ENCODE peak calls at places on chromosomes 1 and 21, in eight cellular contexts. One of them, this sample, is unnamed. For H3K27me3, the result is how much of the 10 kb centered on the place peaks cover.

GRCh38 chr1:202172015-202172355 is 11.6 kb upstream of the PTPN7 start:
- DNase-seq in gastrocnemius medialis: no peak
- DNase-seq in psoas muscle: no peak
- DNase-seq in sigmoid colon: no peak
- DNase-seq in IMR-90: no peak
- DNase-seq in brain microvascular endothelial cell: no peak
- DNase-seq in heart right ventricle: no peak
- DNase-seq in PC-3: no peak
- DNase-seq in this sample: no peak

GRCh38 chr1:230361941-230362340 is 64.2 kb downstream of the PGBD5 start:
- DNase-seq in IMR-90: no peak
- DNase-seq in heart right ventricle: no peak
- DNase-seq in gastrocnemius medialis: no peak
- DNase-seq in PC-3: no peak
- DNase-seq in brain microvascular endothelial cell: no peak
- DNase-seq in sigmoid colon: no peak
- DNase-seq in psoas muscle: no peak
- DNase-seq in this sample: no peak

GRCh38 chr1:84253891-84254290 is 47.6 kb upstream of the SAMD13 start:
- DNase-seq in PC-3: peak
- DNase-seq in IMR-90: peak
- DNase-seq in psoas muscle: peak
- DNase-seq in gastrocnemius medialis: peak
- DNase-seq in heart right ventricle: peak
- DNase-seq in brain microvascular endothelial cell: peak
- DNase-seq in sigmoid colon: peak
- DNase-seq in this sample: peak

GRCh38 chr1:111603979-111604378 is 15.6 kb upstream of the RAP1A start:
- DNase-seq in PC-3: no peak
- DNase-seq in gastrocnemius medialis: no peak
- DNase-seq in psoas muscle: no peak
- DNase-seq in sigmoid colon: peak
- DNase-seq in IMR-90: no peak
- DNase-seq in heart right ventricle: no peak
- DNase-seq in brain microvascular endothelial cell: no peak
- DNase-seq in this sample: no peak

GRCh38 chr1:206787956-206788355 is 15.7 kb upstream of the IL10 start:
- DNase-seq in IMR-90: no peak
- DNase-seq in brain microvascular endothelial cell: no peak
- DNase-seq in sigmoid colon: no peak
- DNase-seq in PC-3: no peak
- DNase-seq in psoas muscle: no peak
- DNase-seq in gastrocnemius medialis: no peak
- DNase-seq in heart right ventricle: no peak
- DNase-seq in this sample: peak

GRCh38 chr21:27419153-27419552 is 452.3 kb upstream of the ADAMTS5 start:
- DNase-seq in brain microvascular endothelial cell: no peak
- DNase-seq in gastrocnemius medialis: no peak
- DNase-seq in psoas muscle: no peak
- DNase-seq in sigmoid colon: no peak
- DNase-seq in IMR-90: peak
- DNase-seq in heart right ventricle: no peak
- DNase-seq in PC-3: no peak
- DNase-seq in this sample: no peak

GRCh38 chr1:40308036-40308727 is 8.9 kb downstream of the COL9A2 start:
- DNase-seq in brain microvascular endothelial cell: no peak
- DNase-seq in IMR-90: no peak
- DNase-seq in heart right ventricle: peak
- DNase-seq in sigmoid colon: no peak
- DNase-seq in gastrocnemius medialis: no peak
- DNase-seq in psoas muscle: no peak
- DNase-seq in PC-3: no peak
- DNase-seq in this sample: no peak

GRCh38 chr1:211579434-211580302 is 707 bp upstream of the SLC30A1 start:
- DNase-seq in PC-3: peak
- DNase-seq in psoas muscle: peak
- DNase-seq in heart right ventricle: no peak
- DNase-seq in IMR-90: peak
- DNase-seq in brain microvascular endothelial cell: no peak
- DNase-seq in sigmoid colon: peak
- DNase-seq in gastrocnemius medialis: peak
- DNase-seq in this sample: no peak

GRCh38 chr21:32548978-32549377 is 36.3 kb downstream of the TCP10L start:
- DNase-seq in sigmoid colon: no peak
- DNase-seq in PC-3: no peak
- DNase-seq in IMR-90: no peak
- DNase-seq in gastrocnemius medialis: no peak
- DNase-seq in heart right ventricle: no peak
- DNase-seq in brain microvascular endothelial cell: no peak
- DNase-seq in psoas muscle: no peak
- DNase-seq in this sample: no peak

GRCh38 chr1:94888201-94888600 is 38.7 kb downstream of the CNN3 start:
- DNase-seq in psoas muscle: no peak
- DNase-seq in IMR-90: no peak
- DNase-seq in PC-3: no peak
- DNase-seq in heart right ventricle: no peak
- DNase-seq in brain microvascular endothelial cell: no peak
- DNase-seq in sigmoid colon: no peak
- DNase-seq in gastrocnemius medialis: no peak
- DNase-seq in this sample: no peak

GRCh38 chr1:57470028-57470427 is 46.2 kb upstream of the DAB1 start:
- DNase-seq in sigmoid colon: no peak
- DNase-seq in brain microvascular endothelial cell: peak
- DNase-seq in IMR-90: peak
- DNase-seq in heart right ventricle: no peak
- DNase-seq in gastrocnemius medialis: no peak
- DNase-seq in psoas muscle: no peak
- DNase-seq in PC-3: no peak
- DNase-seq in this sample: no peak

GRCh38 chr1:86499987-86500593 is 31.4 kb downstream of the CLCA1 start:
- DNase-seq in brain microvascular endothelial cell: no peak
- DNase-seq in psoas muscle: no peak
- DNase-seq in gastrocnemius medialis: no peak
- DNase-seq in sigmoid colon: no peak
- DNase-seq in heart right ventricle: no peak
- DNase-seq in PC-3: peak
- DNase-seq in IMR-90: peak
- DNase-seq in this sample: peak

GRCh38 chr1:162136760-162137537 is 67.5 kb downstream of the NOS1AP start:
- DNase-seq in psoas muscle: no peak
- DNase-seq in IMR-90: peak
- DNase-seq in sigmoid colon: no peak
- DNase-seq in brain microvascular endothelial cell: peak
- DNase-seq in heart right ventricle: no peak
- DNase-seq in PC-3: peak
- DNase-seq in gastrocnemius medialis: no peak
- DNase-seq in this sample: peak

GRCh38 chr1:181817091-181817490 is 244.4 kb downstream of the ZNF648 start:
- DNase-seq in IMR-90: no peak
- DNase-seq in brain microvascular endothelial cell: no peak
- DNase-seq in heart right ventricle: no peak
- DNase-seq in psoas muscle: no peak
- DNase-seq in gastrocnemius medialis: no peak
- DNase-seq in sigmoid colon: no peak
- DNase-seq in PC-3: no peak
- DNase-seq in this sample: no peak

GRCh38 chr1:230639714-230640209 is 2.5 kb upstream of the COG2 start:
- DNase-seq in sigmoid colon: no peak
- DNase-seq in psoas muscle: no peak
- DNase-seq in PC-3: no peak
- DNase-seq in IMR-90: no peak
- DNase-seq in heart right ventricle: no peak
- DNase-seq in gastrocnemius medialis: no peak
- DNase-seq in brain microvascular endothelial cell: no peak
- DNase-seq in this sample: no peak

GRCh38 chr1:229464672-229465071 is 30.8 kb upstream of the ACTA1 start:
- DNase-seq in PC-3: no peak
- DNase-seq in heart right ventricle: no peak
- DNase-seq in sigmoid colon: no peak
- DNase-seq in gastrocnemius medialis: no peak
- DNase-seq in psoas muscle: no peak
- DNase-seq in brain microvascular endothelial cell: no peak
- DNase-seq in IMR-90: no peak
- DNase-seq in this sample: no peak

GRCh38 chr1:234911787-234912186 is 216.8 kb downstream of the TOMM20 start:
- DNase-seq in sigmoid colon: peak
- DNase-seq in gastrocnemius medialis: no peak
- DNase-seq in brain microvascular endothelial cell: no peak
- DNase-seq in psoas muscle: no peak
- DNase-seq in IMR-90: no peak
- DNase-seq in heart right ventricle: peak
- DNase-seq in PC-3: no peak
- DNase-seq in this sample: no peak

GRCh38 chr1:68231627-68232303 is 558 bp downstream of the WLS start:
- DNase-seq in PC-3: peak
- DNase-seq in heart right ventricle: peak
- DNase-seq in psoas muscle: peak
- DNase-seq in brain microvascular endothelial cell: peak
- DNase-seq in sigmoid colon: peak
- DNase-seq in IMR-90: peak
- DNase-seq in gastrocnemius medialis: peak
- DNase-seq in this sample: no peak

GRCh38 chr1:3207217-3207848 is 138.3 kb downstream of the PRDM16 start:
- DNase-seq in psoas muscle: no peak
- DNase-seq in brain microvascular endothelial cell: no peak
- DNase-seq in PC-3: no peak
- DNase-seq in sigmoid colon: no peak
- DNase-seq in IMR-90: no peak
- DNase-seq in heart right ventricle: no peak
- DNase-seq in gastrocnemius medialis: no peak
- DNase-seq in this sample: no peak

GRCh38 chr1:156704930-156705320 is 458 bp downstream of the CRABP2 start:
- DNase-seq in PC-3: peak
- DNase-seq in psoas muscle: peak
- DNase-seq in heart right ventricle: peak
- DNase-seq in brain microvascular endothelial cell: peak
- DNase-seq in IMR-90: peak
- DNase-seq in sigmoid colon: peak
- DNase-seq in gastrocnemius medialis: no peak
- DNase-seq in this sample: peak

GRCh38 chr1:206803221-206803730 is 31.0 kb upstream of the IL10 start:
- DNase-seq in gastrocnemius medialis: no peak
- DNase-seq in IMR-90: no peak
- DNase-seq in brain microvascular endothelial cell: no peak
- DNase-seq in PC-3: no peak
- DNase-seq in psoas muscle: no peak
- DNase-seq in heart right ventricle: no peak
- DNase-seq in sigmoid colon: no peak
- DNase-seq in this sample: no peak

DNA sequence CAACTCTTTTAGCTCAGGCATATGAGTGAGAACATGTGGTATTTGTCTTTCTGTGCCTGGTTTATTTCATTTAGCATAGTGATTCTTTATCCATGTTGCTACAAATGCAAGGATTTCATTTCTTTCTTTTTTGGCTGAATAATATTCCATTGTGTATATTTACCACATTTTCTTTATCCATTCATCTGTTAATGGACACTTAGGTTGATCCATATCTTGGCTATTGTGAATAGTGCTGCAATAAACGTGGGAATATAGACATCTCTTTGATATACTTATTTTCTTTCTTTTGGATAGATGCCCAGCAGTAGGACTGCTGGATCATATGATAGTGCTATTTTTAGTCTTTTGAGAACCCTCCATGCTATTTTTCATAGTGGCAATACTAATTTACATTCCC is 30.8 kb downstream of the ASB17 start:
- DNase-seq in heart right ventricle: no peak
- DNase-seq in IMR-90: no peak
- DNase-seq in sigmoid colon: no peak
- DNase-seq in brain microvascular endothelial cell: no peak
- DNase-seq in PC-3: no peak
- DNase-seq in psoas muscle: no peak
- DNase-seq in gastrocnemius medialis: no peak
- DNase-seq in this sample: no peak
- H3K27me3 ChIP-seq in heart right ventricle: under half
- H3K27me3 ChIP-seq in IMR-90: under half
- H3K27me3 ChIP-seq in sigmoid colon: under half
- H3K27me3 ChIP-seq in brain microvascular endothelial cell: under half
- H3K27me3 ChIP-seq in PC-3: under half
- H3K27me3 ChIP-seq in psoas muscle: under half
- H3K27me3 ChIP-seq in gastrocnemius medialis: under half
- H3K27me3 ChIP-seq in this sample: under half

DNA sequence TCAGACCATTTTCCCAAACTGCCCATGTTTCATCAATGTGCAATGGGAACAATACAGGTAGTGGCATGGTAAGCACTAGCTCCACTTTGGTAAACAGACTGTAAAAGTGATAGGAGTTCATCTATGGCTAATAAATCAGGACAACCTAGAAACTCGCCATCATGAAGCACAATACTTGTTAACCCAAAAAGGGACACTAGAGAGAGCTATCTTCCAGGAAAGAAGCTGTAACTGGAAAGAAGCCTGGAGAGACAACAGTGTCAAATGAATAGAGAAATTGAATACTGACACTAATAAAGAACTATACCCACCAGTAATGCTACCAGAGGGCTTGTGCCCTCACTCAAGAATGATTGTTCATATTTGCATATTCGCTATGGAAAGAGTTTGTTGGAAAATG is 164.7 kb upstream of the RGS18 start:
- DNase-seq in PC-3: peak
- DNase-seq in gastrocnemius medialis: no peak
- DNase-seq in brain microvascular endothelial cell: no peak
- DNase-seq in sigmoid colon: no peak
- DNase-seq in psoas muscle: no peak
- DNase-seq in IMR-90: peak
- DNase-seq in heart right ventricle: no peak
- DNase-seq in this sample: peak
- TF ChIP-seq CTCF in PC-3: peak
- TF ChIP-seq CTCF in gastrocnemius medialis: no peak
- TF ChIP-seq CTCF in brain microvascular endothelial cell: peak
- TF ChIP-seq CTCF in sigmoid colon: no peak
- TF ChIP-seq CTCF in psoas muscle: no peak
- TF ChIP-seq CTCF in IMR-90: peak
- TF ChIP-seq CTCF in heart right ventricle: no peak
- TF ChIP-seq CTCF in this sample: peak

GRCh38 chr21:29232601-29233541 is 65.9 kb upstream of the BACH1 start:
- DNase-seq in psoas muscle: no peak
- DNase-seq in brain microvascular endothelial cell: peak
- DNase-seq in sigmoid colon: no peak
- DNase-seq in gastrocnemius medialis: no peak
- DNase-seq in IMR-90: peak
- DNase-seq in heart right ventricle: no peak
- DNase-seq in PC-3: peak
- DNase-seq in this sample: peak
- H3K4me3 ChIP-seq in psoas muscle: no peak
- H3K4me3 ChIP-seq in brain microvascular endothelial cell: no peak
- H3K4me3 ChIP-seq in sigmoid colon: no peak
- H3K4me3 ChIP-seq in gastrocnemius medialis: no peak
- H3K4me3 ChIP-seq in IMR-90: no peak
- H3K4me3 ChIP-seq in heart right ventricle: no peak
- H3K4me3 ChIP-seq in PC-3: no peak
- H3K4me3 ChIP-seq in this sample: no peak

DNA sequence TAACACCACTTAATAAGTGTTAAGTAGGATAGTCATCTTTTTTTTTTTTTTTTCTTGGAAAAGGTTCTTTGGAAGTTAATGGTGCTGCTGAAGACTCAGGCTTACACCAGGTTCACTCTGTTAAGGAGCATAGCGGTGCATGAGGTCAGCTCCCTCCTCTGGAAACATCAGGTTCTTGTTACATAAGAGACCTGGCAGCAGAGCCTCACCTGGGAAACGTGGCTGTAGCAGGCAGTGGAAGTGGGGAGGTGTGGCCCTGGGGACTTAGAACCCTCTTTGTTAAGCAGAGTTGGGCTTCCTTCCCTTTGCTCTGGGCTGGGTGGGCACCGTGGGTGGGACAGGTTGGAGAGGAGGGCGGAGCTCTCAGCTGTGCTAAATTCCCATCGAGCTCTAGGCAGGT is 104.1 kb downstream of the CNIH3 start:
- DNase-seq in gastrocnemius medialis: no peak
- DNase-seq in IMR-90: no peak
- DNase-seq in psoas muscle: no peak
- DNase-seq in heart right ventricle: no peak
- DNase-seq in sigmoid colon: no peak
- DNase-seq in PC-3: no peak
- DNase-seq in brain microvascular endothelial cell: no peak
- DNase-seq in this sample: no peak
- H3K27me3 ChIP-seq in gastrocnemius medialis: under half
- H3K27me3 ChIP-seq in IMR-90: under half
- H3K27me3 ChIP-seq in psoas muscle: under half
- H3K27me3 ChIP-seq in heart right ventricle: under half
- H3K27me3 ChIP-seq in sigmoid colon: under half
- H3K27me3 ChIP-seq in PC-3: under half
- H3K27me3 ChIP-seq in brain microvascular endothelial cell: under half
- H3K27me3 ChIP-seq in this sample: under half

This sample was measured in bronchial epithelial cell.